ENCODE peak calls at places on chromosomes 16 and 17, in ten cellular contexts. One of them, this sample, is unnamed.

GRCh38 chr17:82334622-82335394 is 1.2 kb upstream of the SECTM1 start:
- DNase-seq in neural progenitor cell: no peak
- DNase-seq in choroid plexus epithelial cell: peak
- DNase-seq in foreskin fibroblast: no peak
- DNase-seq in CD8-positive, alpha-beta T cell: no peak
- DNase-seq in AG04449: no peak
- DNase-seq in Panc1: no peak
- DNase-seq in right cardiac atrium: peak
- DNase-seq in sigmoid colon: no peak
- DNase-seq in adipocyte: peak
- DNase-seq in this sample: peak

GRCh38 chr16:68345351-68345810 is 34.6 kb downstream of the PRMT7 start:
- DNase-seq in neural progenitor cell: no peak
- DNase-seq in choroid plexus epithelial cell: no peak
- DNase-seq in foreskin fibroblast: no peak
- DNase-seq in CD8-positive, alpha-beta T cell: no peak
- DNase-seq in AG04449: no peak
- DNase-seq in Panc1: no peak
- DNase-seq in right cardiac atrium: no peak
- DNase-seq in sigmoid colon: no peak
- DNase-seq in adipocyte: no peak
- DNase-seq in this sample: no peak

GRCh38 chr16:57146735-57147134 is 39.1 kb downstream of the PSME3IP1 start:
- DNase-seq in neural progenitor cell: peak
- DNase-seq in choroid plexus epithelial cell: no peak
- DNase-seq in foreskin fibroblast: no peak
- DNase-seq in CD8-positive, alpha-beta T cell: no peak
- DNase-seq in AG04449: no peak
- DNase-seq in Panc1: no peak
- DNase-seq in right cardiac atrium: no peak
- DNase-seq in sigmoid colon: peak
- DNase-seq in adipocyte: no peak
- DNase-seq in this sample: peak

GRCh38 chr17:73196500-73196899 is 3.6 kb downstream of the COG1 start:
- DNase-seq in neural progenitor cell: peak
- DNase-seq in choroid plexus epithelial cell: peak
- DNase-seq in foreskin fibroblast: peak
- DNase-seq in CD8-positive, alpha-beta T cell: no peak
- DNase-seq in AG04449: no peak
- DNase-seq in Panc1: no peak
- DNase-seq in right cardiac atrium: no peak
- DNase-seq in sigmoid colon: peak
- DNase-seq in adipocyte: peak
- DNase-seq in this sample: no peak

GRCh38 chr16:22816475-22816874 is 2.5 kb downstream of the HS3ST2 start:
- DNase-seq in neural progenitor cell: no peak
- DNase-seq in choroid plexus epithelial cell: no peak
- DNase-seq in foreskin fibroblast: peak
- DNase-seq in CD8-positive, alpha-beta T cell: no peak
- DNase-seq in AG04449: no peak
- DNase-seq in Panc1: no peak
- DNase-seq in right cardiac atrium: no peak
- DNase-seq in sigmoid colon: no peak
- DNase-seq in adipocyte: no peak
- DNase-seq in this sample: peak

GRCh38 chr17:4208228-4208627 is 55.6 kb downstream of the ANKFY1 start:
- DNase-seq in neural progenitor cell: no peak
- DNase-seq in choroid plexus epithelial cell: peak
- DNase-seq in foreskin fibroblast: peak
- DNase-seq in CD8-positive, alpha-beta T cell: no peak
- DNase-seq in AG04449: peak
- DNase-seq in Panc1: no peak
- DNase-seq in right cardiac atrium: no peak
- DNase-seq in sigmoid colon: no peak
- DNase-seq in adipocyte: peak
- DNase-seq in this sample: peak

GRCh38 chr17:76527430-76528111 is 9.9 kb downstream of the CYGB start:
- DNase-seq in neural progenitor cell: peak
- DNase-seq in choroid plexus epithelial cell: peak
- DNase-seq in foreskin fibroblast: peak
- DNase-seq in CD8-positive, alpha-beta T cell: no peak
- DNase-seq in AG04449: no peak
- DNase-seq in Panc1: no peak
- DNase-seq in right cardiac atrium: peak
- DNase-seq in sigmoid colon: peak
- DNase-seq in adipocyte: peak
- DNase-seq in this sample: no peak

GRCh38 chr16:85279874-85280545 is 167.7 kb upstream of the CIBAR2 start:
- DNase-seq in neural progenitor cell: no peak
- DNase-seq in choroid plexus epithelial cell: peak
- DNase-seq in foreskin fibroblast: no peak
- DNase-seq in CD8-positive, alpha-beta T cell: no peak
- DNase-seq in AG04449: no peak
- DNase-seq in Panc1: no peak
- DNase-seq in right cardiac atrium: peak
- DNase-seq in sigmoid colon: peak
- DNase-seq in adipocyte: no peak
- DNase-seq in this sample: no peak

GRCh38 chr17:38549285-38549684 is 56.5 kb downstream of the SRCIN1 start:
- DNase-seq in neural progenitor cell: no peak
- DNase-seq in choroid plexus epithelial cell: no peak
- DNase-seq in foreskin fibroblast: no peak
- DNase-seq in CD8-positive, alpha-beta T cell: no peak
- DNase-seq in AG04449: no peak
- DNase-seq in Panc1: no peak
- DNase-seq in right cardiac atrium: peak
- DNase-seq in sigmoid colon: no peak
- DNase-seq in adipocyte: no peak
- DNase-seq in this sample: no peak

GRCh38 chr16:88197481-88198456 is 185.0 kb upstream of the ZNF469 start:
- DNase-seq in neural progenitor cell: no peak
- DNase-seq in choroid plexus epithelial cell: no peak
- DNase-seq in foreskin fibroblast: no peak
- DNase-seq in CD8-positive, alpha-beta T cell: no peak
- DNase-seq in AG04449: no peak
- DNase-seq in Panc1: no peak
- DNase-seq in right cardiac atrium: no peak
- DNase-seq in sigmoid colon: peak
- DNase-seq in adipocyte: no peak
- DNase-seq in this sample: peak

GRCh38 chr17:43367588-43368242 is 31.1 kb upstream of the ARL4D start:
- DNase-seq in neural progenitor cell: peak
- DNase-seq in choroid plexus epithelial cell: peak
- DNase-seq in foreskin fibroblast: peak
- DNase-seq in CD8-positive, alpha-beta T cell: peak
- DNase-seq in AG04449: no peak
- DNase-seq in Panc1: peak
- DNase-seq in right cardiac atrium: no peak
- DNase-seq in sigmoid colon: no peak
- DNase-seq in adipocyte: peak
- DNase-seq in this sample: peak

GRCh38 chr17:31310877-31311276 is 3.0 kb downstream of the EVI2B start:
- DNase-seq in neural progenitor cell: no peak
- DNase-seq in choroid plexus epithelial cell: no peak
- DNase-seq in foreskin fibroblast: no peak
- DNase-seq in CD8-positive, alpha-beta T cell: no peak
- DNase-seq in AG04449: no peak
- DNase-seq in Panc1: no peak
- DNase-seq in right cardiac atrium: no peak
- DNase-seq in sigmoid colon: no peak
- DNase-seq in adipocyte: no peak
- DNase-seq in this sample: no peak

GRCh38 chr17:67615011-67615561 is 102.7 kb upstream of the NOL11 start:
- DNase-seq in neural progenitor cell: peak
- DNase-seq in choroid plexus epithelial cell: no peak
- DNase-seq in foreskin fibroblast: no peak
- DNase-seq in CD8-positive, alpha-beta T cell: no peak
- DNase-seq in AG04449: no peak
- DNase-seq in Panc1: no peak
- DNase-seq in right cardiac atrium: no peak
- DNase-seq in sigmoid colon: peak
- DNase-seq in adipocyte: no peak
- DNase-seq in this sample: no peak

GRCh38 chr17:46108120-46108519 is 85.1 kb downstream of the KANSL1 start:
- DNase-seq in neural progenitor cell: no peak
- DNase-seq in choroid plexus epithelial cell: no peak
- DNase-seq in foreskin fibroblast: no peak
- DNase-seq in CD8-positive, alpha-beta T cell: no peak
- DNase-seq in AG04449: no peak
- DNase-seq in Panc1: no peak
- DNase-seq in right cardiac atrium: no peak
- DNase-seq in sigmoid colon: no peak
- DNase-seq in adipocyte: no peak
- DNase-seq in this sample: no peak

DNA sequence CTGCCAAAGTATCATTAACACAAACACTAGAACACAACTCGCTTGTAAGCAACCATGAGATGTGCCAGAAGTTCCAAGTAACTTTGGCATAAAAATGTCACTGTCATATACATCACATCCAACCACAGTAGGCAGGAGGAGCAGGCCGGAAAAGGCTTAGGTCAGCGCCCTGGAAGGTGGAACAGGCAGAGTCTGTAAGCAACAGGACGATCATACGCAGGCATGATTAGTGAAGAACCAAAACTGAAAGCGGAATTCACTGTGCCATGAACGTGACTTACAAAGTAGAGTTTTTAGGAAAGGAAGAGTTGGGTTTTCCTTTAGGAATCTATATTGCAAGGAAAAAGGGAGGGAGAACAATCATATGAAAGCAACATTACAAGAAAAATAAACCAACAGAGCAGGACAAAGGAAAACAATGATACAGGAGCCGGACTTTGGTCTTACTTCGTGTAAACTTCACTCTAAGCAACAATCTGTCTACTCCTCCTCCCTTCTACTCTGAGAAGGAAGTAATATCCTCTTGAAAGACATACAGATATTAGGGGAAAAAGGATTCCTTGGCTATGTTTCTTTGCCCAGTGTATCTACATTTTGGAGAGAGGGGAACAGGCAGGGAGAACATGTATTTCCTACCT is 52.2 kb downstream of the YWHAE start:
- DNase-seq in neural progenitor cell: no peak
- DNase-seq in choroid plexus epithelial cell: peak
- DNase-seq in foreskin fibroblast: no peak
- DNase-seq in CD8-positive, alpha-beta T cell: no peak
- DNase-seq in AG04449: no peak
- DNase-seq in Panc1: no peak
- DNase-seq in right cardiac atrium: no peak
- DNase-seq in sigmoid colon: peak
- DNase-seq in adipocyte: no peak
- DNase-seq in this sample: peak
- H3K4me3 ChIP-seq in neural progenitor cell: no peak
- H3K4me3 ChIP-seq in choroid plexus epithelial cell: peak
- H3K4me3 ChIP-seq in foreskin fibroblast: no peak
- H3K4me3 ChIP-seq in CD8-positive, alpha-beta T cell: no peak
- H3K4me3 ChIP-seq in AG04449: no peak
- H3K4me3 ChIP-seq in Panc1: peak
- H3K4me3 ChIP-seq in right cardiac atrium: no peak
- H3K4me3 ChIP-seq in sigmoid colon: peak
- H3K4me3 ChIP-seq in adipocyte: peak
- H3K4me3 ChIP-seq in this sample: peak

DNA sequence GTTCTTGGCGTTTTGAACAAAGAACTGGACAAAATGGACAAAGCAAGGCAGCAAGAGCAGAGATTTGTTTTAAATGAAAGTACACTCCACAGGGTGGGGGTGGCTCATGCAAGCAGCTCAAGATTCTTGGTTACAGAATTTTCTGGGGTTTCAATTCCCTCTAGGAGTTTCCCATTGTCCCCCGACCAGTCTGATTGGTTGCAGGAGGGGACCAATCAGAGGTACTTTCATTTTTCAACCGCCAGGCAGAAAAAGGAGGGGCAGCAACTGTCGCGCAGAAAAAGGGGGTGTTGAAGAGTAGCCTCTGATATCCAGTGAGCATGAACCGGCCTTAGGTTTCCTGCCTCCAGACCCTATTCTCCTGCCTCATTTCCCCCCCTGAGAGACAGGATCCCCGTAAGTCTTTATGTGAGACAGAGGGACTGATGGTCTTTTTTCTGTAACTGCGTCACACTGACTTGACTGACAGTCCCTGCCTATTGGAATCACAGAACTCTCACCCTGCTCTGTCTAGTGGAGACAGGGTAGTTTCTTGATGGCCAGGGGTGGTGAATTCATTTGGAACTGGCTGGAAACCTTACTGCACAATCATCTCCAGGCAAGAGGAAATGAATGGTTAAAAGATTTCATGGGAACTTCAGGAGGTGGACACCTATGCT is 59.4 kb upstream of the ALOX12 start:
- DNase-seq in neural progenitor cell: no peak
- DNase-seq in choroid plexus epithelial cell: no peak
- DNase-seq in foreskin fibroblast: peak
- DNase-seq in CD8-positive, alpha-beta T cell: no peak
- DNase-seq in AG04449: no peak
- DNase-seq in Panc1: no peak
- DNase-seq in right cardiac atrium: peak
- DNase-seq in sigmoid colon: peak
- DNase-seq in adipocyte: peak
- DNase-seq in this sample: peak
- H3K4me3 ChIP-seq in neural progenitor cell: no peak
- H3K4me3 ChIP-seq in choroid plexus epithelial cell: peak
- H3K4me3 ChIP-seq in foreskin fibroblast: peak
- H3K4me3 ChIP-seq in CD8-positive, alpha-beta T cell: no peak
- H3K4me3 ChIP-seq in AG04449: peak
- H3K4me3 ChIP-seq in Panc1: peak
- H3K4me3 ChIP-seq in right cardiac atrium: peak
- H3K4me3 ChIP-seq in sigmoid colon: peak
- H3K4me3 ChIP-seq in adipocyte: peak
- H3K4me3 ChIP-seq in this sample: peak

DNA sequence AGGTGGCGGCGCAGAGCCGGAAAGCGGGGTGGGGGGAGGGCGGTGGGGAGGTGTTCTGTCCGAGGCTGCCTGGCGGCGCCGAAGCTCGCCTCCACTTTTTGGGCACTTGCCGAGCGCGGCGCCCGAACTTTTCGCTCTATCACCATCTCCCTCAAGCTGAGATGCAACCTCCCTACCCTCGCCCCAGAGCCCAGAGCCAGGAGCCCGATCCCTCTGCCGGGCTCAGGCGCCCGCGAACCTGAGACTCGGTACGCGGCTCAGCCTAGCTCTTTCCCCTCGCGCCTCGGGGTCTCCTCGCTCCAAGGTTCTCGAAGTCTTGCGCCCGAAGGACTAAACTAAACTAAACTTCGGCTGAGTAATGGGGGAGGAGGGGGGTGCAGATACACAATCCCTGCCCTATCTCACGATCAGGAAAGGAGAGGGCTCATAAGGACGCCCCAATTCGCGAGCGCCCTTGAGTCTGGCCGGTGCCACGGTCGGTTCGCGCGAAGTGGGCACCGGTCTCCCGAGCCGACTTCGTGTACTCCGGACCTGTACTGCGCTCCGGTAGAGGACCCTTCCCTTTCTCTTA is 1.7 kb upstream of the SALL1 start:
- DNase-seq in neural progenitor cell: no peak
- DNase-seq in choroid plexus epithelial cell: no peak
- DNase-seq in foreskin fibroblast: peak
- DNase-seq in CD8-positive, alpha-beta T cell: no peak
- DNase-seq in AG04449: no peak
- DNase-seq in Panc1: no peak
- DNase-seq in right cardiac atrium: no peak
- DNase-seq in sigmoid colon: no peak
- DNase-seq in adipocyte: peak
- DNase-seq in this sample: peak
- H3K4me3 ChIP-seq in neural progenitor cell: peak
- H3K4me3 ChIP-seq in choroid plexus epithelial cell: peak
- H3K4me3 ChIP-seq in foreskin fibroblast: peak
- H3K4me3 ChIP-seq in CD8-positive, alpha-beta T cell: no peak
- H3K4me3 ChIP-seq in AG04449: peak
- H3K4me3 ChIP-seq in Panc1: no peak
- H3K4me3 ChIP-seq in right cardiac atrium: peak
- H3K4me3 ChIP-seq in sigmoid colon: peak
- H3K4me3 ChIP-seq in adipocyte: peak
- H3K4me3 ChIP-seq in this sample: peak

GRCh38 chr17:62094175-62094574 is 29.1 kb upstream of the MED13 start:
- DNase-seq in neural progenitor cell: no peak
- DNase-seq in choroid plexus epithelial cell: no peak
- DNase-seq in foreskin fibroblast: peak
- DNase-seq in CD8-positive, alpha-beta T cell: no peak
- DNase-seq in AG04449: no peak
- DNase-seq in Panc1: no peak
- DNase-seq in right cardiac atrium: no peak
- DNase-seq in sigmoid colon: no peak
- DNase-seq in adipocyte: peak
- DNase-seq in this sample: peak
- H3K4me3 ChIP-seq in neural progenitor cell: no peak
- H3K4me3 ChIP-seq in choroid plexus epithelial cell: no peak
- H3K4me3 ChIP-seq in foreskin fibroblast: no peak
- H3K4me3 ChIP-seq in CD8-positive, alpha-beta T cell: no peak
- H3K4me3 ChIP-seq in AG04449: no peak
- H3K4me3 ChIP-seq in Panc1: no peak
- H3K4me3 ChIP-seq in right cardiac atrium: no peak
- H3K4me3 ChIP-seq in sigmoid colon: no peak
- H3K4me3 ChIP-seq in adipocyte: peak
- H3K4me3 ChIP-seq in this sample: no peak

This sample was measured in GM23248.